ENCODE peak calls at places on chromosomes 11 and 22, in five cellular contexts. R is kidney, O is stomach, X is MM.1S, D is glutamatergic neuron. T is an unnamed sample.

GRCh38 chr11:35131094-35131493 is 7.9 kb upstream of the CD44 start:
- DNase-seq in O (no peak), R (no peak), D (no peak), X (no peak), T (no peak)

GRCh38 chr11:126282361-126282741 is 542 bp upstream of the TIRAP start:
- DNase-seq in X (no peak), O (peak), D (peak), R (no peak), T (peak)

GRCh38 chr22:49749885-49750510 is 77.7 kb downstream of the BRD1 start:
- DNase-seq in R (peak), O (no peak), X (no peak), D (no peak), T (no peak)

GRCh38 chr11:95698939-95699562 is 90.5 kb downstream of the FAM76B start:
- DNase-seq in R (no peak), D (no peak), X (no peak), O (no peak), T (no peak)

GRCh38 chr11:130592056-130592455 is 143.6 kb downstream of the ADAMTS15 start:
- DNase-seq in X (no peak), R (no peak), O (no peak), D (no peak), T (no peak)

GRCh38 chr11:82775736-82776346 is 42.2 kb upstream of the FAM181B start:
- DNase-seq in R (no peak), O (no peak), D (peak), X (peak), T (peak)

GRCh38 chr22:44669725-44670027 is 32.3 kb upstream of the PRR5 start:
- DNase-seq in D (no peak), O (no peak), R (peak), X (no peak), T (no peak)

GRCh38 chr22:27487600-27488450 is 313.7 kb downstream of the MN1 start:
- DNase-seq in X (no peak), D (no peak), O (no peak), R (no peak), T (no peak)

GRCh38 chr11:46521947-46522681 is 71.7 kb downstream of the AMBRA1 start:
- DNase-seq in O (no peak), X (no peak), D (no peak), R (no peak), T (no peak)

GRCh38 chr11:114226283-114226859 is 69.8 kb upstream of the NNMT start:
- DNase-seq in O (no peak), X (no peak), R (no peak), D (no peak), T (no peak)

GRCh38 chr22:26588749-26589366 is 1.1 kb downstream of the TPST2 start:
- DNase-seq in X (no peak), O (no peak), D (no peak), R (peak), T (no peak)

GRCh38 chr22:45626198-45626651 is 45.4 kb upstream of the ATXN10 start:
- DNase-seq in O (peak), X (no peak), D (no peak), R (peak), T (no peak)

GRCh38 chr22:42277988-42278776 is 7.7 kb upstream of the TCF20 start:
- DNase-seq in X (peak), R (peak), O (no peak), D (no peak), T (no peak)

GRCh38 chr22:18973264-18974031 is 37.4 kb upstream of the PRODH start:
- DNase-seq in R (peak), O (no peak), X (no peak), D (no peak), T (no peak)

GRCh38 chr11:71998649-71999310 is at the start of gene IL18BP:
- DNase-seq in X (no peak), D (no peak), O (no peak), R (peak), T (no peak)

GRCh38 chr22:41286639-41287091 is 678 bp upstream of the RANGAP1 start:
- DNase-seq in D (no peak), X (no peak), O (no peak), R (no peak), T (no peak)

GRCh38 chr11:43962383-43962969 is 20.0 kb downstream of the C11orf96 start:
- DNase-seq in D (no peak), O (no peak), R (no peak), X (no peak), T (no peak)

GRCh38 chr11:2814751-2815150 is 70.8 kb downstream of the CDKN1C start:
- DNase-seq in X (no peak), D (no peak), R (peak), O (no peak), T (no peak)

GRCh38 chr11:762421-763072 is 14.7 kb downstream of the GATD1 start:
- DNase-seq in R (peak), X (no peak), D (peak), O (peak), T (no peak)

GRCh38 chr11:65470433-65470832 is 28.4 kb upstream of the MALAT1 start:
- DNase-seq in O (no peak), D (no peak), X (no peak), R (peak), T (no peak)

GRCh38 chr11:21654091-21654490 is 538.8 kb upstream of the ANO5 start:
- DNase-seq in D (no peak), O (no peak), X (no peak), R (no peak), T (no peak)

GRCh38 chr11:108534274-108534882 is 36.2 kb upstream of the POGLUT3 start:
- DNase-seq in R (no peak), D (no peak), X (no peak), O (no peak), T (no peak)

GRCh38 chr11:77035041-77035440 is 843 bp downstream of the B3GNT6 start:
- DNase-seq in R (no peak), D (no peak), X (no peak), O (no peak), T (no peak)

GRCh38 chr11:119744577-119744976 is 15.6 kb upstream of the NECTIN1 start:
- DNase-seq in D (no peak), O (no peak), X (no peak), R (no peak), T (no peak)

GRCh38 chr11:7582338-7582985 is 68.7 kb downstream of the PPFIBP2 start:
- DNase-seq in D (no peak), X (no peak), O (no peak), R (no peak), T (no peak)

GRCh38 chr11:57429946-57430345 is 3.0 kb upstream of the SLC43A3 start:
- DNase-seq in O (peak), R (no peak), X (no peak), D (no peak), T (no peak)

GRCh38 chr11:47819743-47820142 is 28.4 kb downstream of the NUP160 start:
- DNase-seq in O (no peak), D (no peak), X (no peak), R (no peak), T (no peak)

GRCh38 chr11:14973621-14974020 is 1.5 kb upstream of the CALCA start:
- DNase-seq in X (no peak), O (no peak), D (peak), R (peak), T (peak)

GRCh38 chr11:14967581-14968214 is 4.5 kb downstream of the CALCA start:
- DNase-seq in X (no peak), D (peak), O (no peak), R (no peak), T (no peak)

GRCh38 chr11:14972581-14973490 is 685 bp upstream of the CALCA start:
- DNase-seq in R (no peak), O (no peak), X (no peak), D (peak), T (no peak)

GRCh38 chr11:14971865-14972580 is at the start of gene CALCA:
- DNase-seq in X (no peak), R (peak), D (peak), O (no peak), T (no peak)

GRCh38 chr11:14969922-14970323 is 2.2 kb downstream of the CALCA start:
- DNase-seq in D (peak), X (peak), O (peak), R (no peak), T (peak)
- TF ChIP-seq CTCF in D (peak), X (peak), O (peak), R (no peak), T (peak)

GRCh38 chr11:15006139-15006759 is 34.1 kb upstream of the CALCA start:
- DNase-seq in X (peak), R (no peak), D (no peak), O (no peak), T (no peak)
- TF ChIP-seq CTCF in X (peak), R (no peak), D (peak), O (no peak), T (peak)

GRCh38 chr11:69575296-69576068 is 65.5 kb upstream of the CCND1 start:
- DNase-seq in X (no peak), R (no peak), O (no peak), D (no peak), T (no peak)
- TF ChIP-seq CTCF in X (no peak), R (no peak), O (no peak), D (no peak), T (no peak)

DNA sequence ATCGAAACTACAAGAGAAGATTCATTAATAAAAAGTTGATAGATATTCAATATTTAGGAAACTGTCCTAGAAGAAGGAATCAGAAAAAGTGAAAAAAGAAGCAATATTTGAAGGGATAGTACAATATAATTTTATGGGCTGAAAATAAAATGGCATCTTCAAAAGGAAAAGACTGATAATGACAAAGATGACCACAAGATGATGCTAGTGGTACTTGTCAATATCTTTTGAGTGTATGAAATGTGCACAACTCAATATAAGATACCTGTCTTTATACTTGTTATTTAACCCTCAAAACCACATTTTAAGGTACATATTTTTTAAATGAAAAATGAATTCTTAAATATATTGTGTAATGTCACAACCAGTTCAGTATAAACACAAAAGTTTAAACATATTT is 1059.6 kb upstream of the RAG2 start:
- DNase-seq in X (peak), D (no peak), R (no peak), O (no peak), T (no peak)
- TF ChIP-seq CTCF in X (peak), D (peak), R (no peak), O (no peak), T (peak)

GRCh38 chr11:124069429-124070401 is 28.6 kb upstream of the OR10G7 start:
- DNase-seq in R (peak), O (no peak), X (no peak), D (peak), T (peak)
- TF ChIP-seq CTCF in R (peak), O (no peak), X (no peak), D (peak), T (peak)

GRCh38 chr11:9078113-9079041 is 13.0 kb downstream of the SCUBE2 start:
- DNase-seq in D (no peak), R (no peak), X (no peak), O (no peak), T (no peak)
- TF ChIP-seq CTCF in D (no peak), R (no peak), X (no peak), O (no peak), T (no peak)

GRCh38 chr22:29801153-29801552 is 34.0 kb downstream of the UQCR10 start:
- DNase-seq in X (no peak), D (no peak), O (peak), R (no peak), T (no peak)

GRCh38 chr22:29798318-29798717 is 31.1 kb downstream of the UQCR10 start:
- DNase-seq in X (no peak), O (no peak), R (no peak), D (no peak), T (no peak)

GRCh38 chr22:29797351-29797750 is 30.2 kb downstream of the UQCR10 start:
- DNase-seq in O (no peak), R (no peak), X (no peak), D (no peak), T (no peak)

GRCh38 chr22:29798801-29799200 is 31.6 kb downstream of the UQCR10 start:
- DNase-seq in X (no peak), D (no peak), O (peak), R (no peak), T (no peak)

DNA sequence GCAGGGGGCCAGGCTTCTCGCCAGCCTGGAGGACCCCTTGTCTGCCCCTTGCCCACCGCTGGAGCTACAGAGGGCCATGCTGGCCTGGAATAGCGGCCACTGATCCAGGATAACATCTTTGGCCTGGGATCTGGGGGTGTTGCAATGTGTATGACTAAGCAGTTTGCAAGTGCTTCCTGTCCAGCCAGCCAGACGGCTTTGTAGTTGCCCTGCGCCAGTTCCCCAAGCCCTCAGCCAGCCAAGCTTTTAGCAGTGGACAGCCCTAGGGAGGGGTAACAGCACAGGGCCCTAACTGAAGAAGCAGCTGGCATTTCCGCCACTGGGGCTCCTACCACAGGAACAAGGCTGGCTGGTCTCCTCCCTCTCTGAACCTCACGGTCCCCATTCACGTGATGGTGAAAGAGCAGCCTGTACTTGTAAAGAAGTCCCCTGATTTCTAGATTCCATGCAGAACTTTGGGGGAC is 32.1 kb downstream of the UQCR10 start:
- DNase-seq in X (no peak), R (peak), O (peak), D (no peak), T (no peak)
- TF ChIP-seq CTCF in X (no peak), R (no peak), O (no peak), D (no peak), T (no peak)

GRCh38 chr22:36384766-36385400 is 2.9 kb downstream of the MYH9 start:
- DNase-seq in D (no peak), O (no peak), X (peak), R (no peak), T (peak)
- TF ChIP-seq CTCF in D (no peak), O (no peak), X (no peak), R (no peak), T (no peak)

DNA sequence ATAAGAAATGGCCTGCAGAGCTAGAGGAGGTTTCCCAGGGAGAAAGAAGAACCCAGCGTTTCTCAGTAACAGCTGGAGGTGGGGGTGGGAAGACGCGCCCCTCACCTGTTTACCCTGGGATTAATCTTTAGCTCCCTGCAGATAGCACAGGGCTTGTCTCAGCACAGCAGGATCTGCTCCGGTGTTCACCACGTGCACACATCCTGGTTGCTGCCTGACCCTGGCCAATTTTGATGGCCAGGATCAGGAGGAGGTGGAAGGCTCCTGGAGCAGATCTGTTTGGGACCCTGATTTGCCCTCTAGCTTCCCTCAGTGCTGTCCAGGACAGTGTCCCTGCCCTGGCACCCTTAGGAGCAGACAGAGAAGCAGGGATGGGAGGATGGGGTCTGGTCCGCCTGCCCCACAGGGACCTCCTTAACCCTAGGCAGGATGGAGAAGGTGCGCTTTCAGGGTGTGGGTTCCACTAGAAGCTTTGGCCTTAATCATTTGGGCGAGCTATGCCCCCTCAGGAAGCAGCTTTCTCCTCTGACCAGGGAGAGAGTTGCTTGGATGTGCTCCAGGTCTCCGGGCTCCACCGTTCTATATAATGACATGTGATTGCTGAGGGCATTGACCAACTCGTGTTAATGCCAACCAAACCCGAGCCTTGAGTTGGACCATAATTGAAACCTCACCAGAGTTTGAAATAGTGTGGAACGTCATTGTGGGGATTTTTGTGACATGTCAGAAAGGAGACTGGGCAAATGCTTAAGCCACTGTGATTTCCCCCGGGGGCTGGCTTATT is 19.3 kb downstream of the UPB1 start:
- DNase-seq in O (peak), X (no peak), R (peak), D (no peak), T (no peak)
- TF ChIP-seq CTCF in O (no peak), X (no peak), R (no peak), D (no peak), T (no peak)